ENCODE peak calls at places on chromosomes 13 and 19, in ten cellular contexts. L, G, H, Z, S, R, O, Y, I and U are unnamed samples.

GRCh38 chr19:7238091-7238490 is 56.1 kb downstream of the INSR start:
- DNase-seq in Z (no peak), R (no peak), L (no peak), I (no peak), H (no peak), Y (no peak), O (no peak), S (no peak), G (no peak), U (no peak)

GRCh38 chr13:45833663-45834062 is 17.9 kb downstream of the SIAH3 start:
- DNase-seq in R (no peak), S (no peak), H (no peak), Z (peak; percentile 69), O (peak; percentile 76), I (no peak), G (peak; percentile 7), L (no peak), Y (peak; percentile 13), U (no peak)

GRCh38 chr19:40561947-40562346 is 14.7 kb upstream of the SHKBP1 start:
- DNase-seq in O (peak; percentile 59), H (no peak), I (no peak), S (no peak), R (no peak), Y (no peak), G (no peak), Z (no peak), L (no peak), U (no peak)

GRCh38 chr13:87426737-87427136 is 244.4 kb upstream of the SLITRK5 start:
- DNase-seq in I (no peak), R (no peak), Z (no peak), Y (no peak), S (no peak), H (no peak), O (no peak), G (no peak), L (no peak), U (no peak)

GRCh38 chr13:52447354-52447753 is 3.1 kb downstream of the VPS36 start:
- DNase-seq in H (no peak), Z (no peak), L (no peak), O (no peak), I (no peak), S (no peak), Y (no peak), G (peak; percentile 7), R (no peak), U (no peak)

GRCh38 chr13:50762969-50763568 is 80.4 kb downstream of the DLEU7 start:
- DNase-seq in R (no peak), G (no peak), H (no peak), Z (no peak), O (no peak), Y (no peak), L (no peak), S (no peak), I (no peak), U (no peak)

GRCh38 chr19:7645159-7645558 is 8.2 kb downstream of the STXBP2 start:
- DNase-seq in S (no peak), Z (no peak), H (no peak), L (no peak), I (peak; percentile 71), Y (no peak), O (peak; percentile 71), R (no peak), G (no peak), U (no peak)

GRCh38 chr19:48896191-48896720 is 2.3 kb downstream of the TULP2 start:
- DNase-seq in R (no peak), G (no peak), Y (no peak), S (peak; percentile 83), Z (no peak), H (peak; percentile 69), I (peak; percentile 84), O (no peak), L (peak; percentile 60), U (peak; percentile 93)

GRCh38 chr13:29513002-29513980 is 82.2 kb downstream of the SLC7A1 start:
- DNase-seq in G (peak; percentile 63), O (peak; percentile 66), Z (no peak), Y (no peak), H (no peak), I (no peak), R (no peak), L (no peak), S (no peak), U (no peak)

GRCh38 chr13:41722684-41723083 is 238.2 kb downstream of the VWA8 start:
- DNase-seq in R (no peak), H (no peak), Z (no peak), G (no peak), S (no peak), L (no peak), I (no peak), O (no peak), Y (no peak), U (no peak)

GRCh38 chr13:108827637-108828036 is 198.2 kb downstream of the MYO16 start:
- DNase-seq in R (no peak), H (no peak), G (no peak), Y (no peak), Z (no peak), L (no peak), S (no peak), I (no peak), O (no peak), U (no peak)

GRCh38 chr19:53520547-53521372 is 17.2 kb upstream of the ZNF331 start:
- DNase-seq in G (peak; percentile 98), H (peak; percentile 91), R (peak; percentile 95), I (peak; percentile 91), O (peak; percentile 95), Y (no peak), Z (peak; percentile 90), L (peak; percentile 96), S (peak; percentile 98), U (peak; percentile 99)
- TF ChIP-seq POLR2A in G (no peak), H (peak; percentile 34), R (no peak), I (no peak), O (no peak), Y (no peak), Z (no peak), L (no peak), S (peak; percentile 29), U (no peak)

DNA sequence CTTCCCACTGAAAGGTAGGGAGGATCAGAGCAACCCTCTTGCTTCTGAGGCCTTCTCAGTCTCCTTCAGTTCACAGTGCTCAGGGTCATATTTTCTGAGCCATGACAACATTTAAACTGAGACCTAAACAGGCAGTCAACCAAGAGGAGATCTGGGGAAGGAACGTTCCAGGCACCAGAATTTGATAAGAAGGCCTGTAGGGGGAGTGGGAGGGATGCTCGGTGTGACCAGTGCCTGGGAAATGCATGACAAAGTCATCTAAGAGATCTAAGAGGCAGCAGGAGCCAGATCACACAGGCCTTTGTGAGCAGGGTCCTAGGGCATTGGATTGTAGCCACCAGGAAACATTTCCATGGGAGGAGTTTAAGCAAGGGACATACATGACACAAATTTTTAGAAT is 71.6 kb downstream of the SHISA2 start:
- DNase-seq in O (peak; percentile 52), G (peak; percentile 3), S (no peak), I (no peak), Z (no peak), L (no peak), H (no peak), Y (peak; percentile 18), R (no peak), U (no peak)
- TF ChIP-seq POLR2A in O (no peak), G (no peak), S (no peak), I (no peak), Z (no peak), L (no peak), H (no peak), Y (no peak), R (no peak), U (no peak)

GRCh38 chr13:49171358-49171757 is 48.8 kb upstream of the MLNR start:
- DNase-seq in R (no peak), L (no peak), S (no peak), G (no peak), O (no peak), H (no peak), Y (no peak), I (no peak), Z (no peak), U (no peak)
- TF ChIP-seq POLR2A in R (no peak), L (no peak), S (no peak), G (no peak), O (no peak), H (no peak), Y (no peak), I (no peak), Z (no peak), U (no peak)

GRCh38 chr13:98976941-98977340 is 923 bp downstream of the DOCK9 start:
- DNase-seq in Y (no peak), R (no peak), I (no peak), O (no peak), Z (no peak), H (no peak), S (no peak), L (no peak), G (peak; percentile 12), U (no peak)

GRCh38 chr13:98976338-98976737 is 1.5 kb downstream of the DOCK9 start:
- DNase-seq in O (peak; percentile 25), H (no peak), Y (no peak), Z (no peak), G (peak; percentile 53), I (no peak), R (no peak), L (no peak), S (no peak), U (no peak)

GRCh38 chr13:98979012-98979411 is 1.1 kb upstream of the DOCK9 start:
- DNase-seq in S (no peak), Y (no peak), G (no peak), L (no peak), O (no peak), Z (no peak), H (no peak), R (no peak), I (no peak), U (no peak)

GRCh38 chr13:98978280-98978679 is 416 bp upstream of the DOCK9 start:
- DNase-seq in O (no peak), G (peak; percentile 90), I (no peak), L (no peak), H (no peak), Z (no peak), S (no peak), R (no peak), Y (peak; percentile 15), U (no peak)

DNA sequence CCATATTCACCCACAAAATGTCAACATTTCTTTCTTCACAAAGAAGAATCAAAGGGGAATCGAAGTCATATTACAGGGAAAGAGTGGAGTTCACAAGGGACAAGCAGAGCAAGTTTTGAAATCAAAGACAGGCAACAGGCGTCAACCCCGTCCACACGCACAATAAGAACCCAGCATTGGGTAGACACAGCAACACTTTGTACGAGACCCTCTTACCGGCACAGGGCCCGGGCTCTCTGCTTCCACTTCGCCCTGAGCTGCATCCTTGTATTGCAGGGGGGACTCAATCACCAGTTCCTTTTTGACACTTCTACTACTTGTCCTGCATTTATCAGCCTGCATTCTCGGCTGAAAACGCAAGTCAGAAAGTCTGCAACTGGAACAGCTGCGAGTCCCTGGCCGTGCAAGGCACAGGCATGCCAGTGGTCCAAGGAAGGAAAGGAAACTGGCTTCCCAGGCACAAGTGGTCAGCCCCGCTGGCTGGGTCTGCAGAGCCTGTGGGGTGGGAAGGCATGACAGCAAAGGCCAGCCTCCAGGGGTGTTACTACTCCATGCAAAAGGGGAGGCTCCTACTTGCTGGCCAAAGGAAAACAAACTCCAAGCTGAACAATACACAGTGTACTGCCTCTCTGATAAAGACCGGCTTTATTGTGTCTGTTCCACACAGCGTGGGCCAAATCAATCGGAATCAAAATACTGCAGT is at the start of gene DOCK9:
- DNase-seq in S (peak; percentile 49), Y (no peak), I (peak; percentile 45), R (peak; percentile 60), G (peak; percentile 65), L (no peak), Z (peak; percentile 23), O (no peak), H (peak; percentile 49), U (no peak)
- TF ChIP-seq POLR2A in S (no peak), Y (no peak), I (peak; percentile 53), R (no peak), G (no peak), L (no peak), Z (peak; percentile 76), O (no peak), H (peak; percentile 25), U (no peak)

GRCh38 chr19:17327654-17328516 is 6.8 kb downstream of the ANO8 start:
- DNase-seq in Y (peak; percentile 82), O (peak; percentile 38), I (peak; percentile 92), L (no peak), R (peak; percentile 65), S (peak; percentile 85), Z (no peak), G (no peak), H (peak; percentile 67), U (no peak)
- TF ChIP-seq POLR2A in Y (peak; percentile 42), O (no peak), I (no peak), L (no peak), R (no peak), S (no peak), Z (no peak), G (no peak), H (peak; percentile 24), U (no peak)